ENCODE peak calls at places on chromosomes 5 and 9, in seven cellular contexts. W is cardiac muscle cell, D is mesendoderm, H is SJCRH30, Z is IMR-90, X is K562, S is adipocyte. T is an unnamed sample.
A peak's percentile ranks its signal among the peaks of the same experiment; 100 is the strongest.

GRCh38 chr9:8825600-8826147 is 1026.1 kb upstream of the DMAC1 start:
- DNase-seq in W (no peak), D (peak; percentile 18), H (no peak), Z (no peak), X (no peak), S (no peak), T (no peak)

GRCh38 chr5:24385617-24386016 is 259.2 kb downstream of the CDH10 start:
- DNase-seq in W (no peak), D (no peak), H (no peak), Z (no peak), X (no peak), S (no peak), T (no peak)

GRCh38 chr5:151384106-151384505 is 36.7 kb upstream of the SLC36A2 start:
- DNase-seq in W (no peak), D (no peak), H (no peak), Z (peak; percentile 5), X (no peak), S (no peak), T (no peak)

GRCh38 chr5:112787896-112788295 is 50.2 kb downstream of the APC start:
- DNase-seq in W (no peak), D (no peak), H (no peak), Z (peak; percentile 52), X (no peak), S (no peak), T (no peak)

GRCh38 chr5:103347729-103348128 is 89.2 kb downstream of the MACIR start:
- DNase-seq in W (no peak), D (peak; percentile 75), H (peak; percentile 22), Z (no peak), X (no peak), S (no peak), T (no peak)

GRCh38 chr9:4927701-4928100 is 57.4 kb upstream of the JAK2 start:
- DNase-seq in W (no peak), D (no peak), H (no peak), Z (no peak), X (no peak), S (peak; percentile 58), T (no peak)

GRCh38 chr5:34897646-34898045 is 17.7 kb downstream of the RAD1 start:
- DNase-seq in W (no peak), D (no peak), H (no peak), Z (no peak), X (no peak), S (peak; percentile 63), T (no peak)

GRCh38 chr9:113895526-113895925 is 19.4 kb downstream of the ZNF618 start:
- DNase-seq in W (no peak), D (no peak), H (no peak), Z (peak; percentile 47), X (no peak), S (peak; percentile 78), T (no peak)

GRCh38 chr5:77483662-77484061 is 8.5 kb downstream of the WDR41 start:
- DNase-seq in W (no peak), D (no peak), H (no peak), Z (no peak), X (no peak), S (no peak), T (no peak)

GRCh38 chr5:40877371-40877988 is 31.8 kb upstream of the C7 start:
- DNase-seq in W (no peak), D (no peak), H (no peak), Z (no peak), X (no peak), S (no peak), T (no peak)

GRCh38 chr9:131258186-131258585 is 18.1 kb downstream of the FAM78A start:
- DNase-seq in W (no peak), D (no peak), H (no peak), Z (no peak), X (peak; percentile 49), S (no peak), T (no peak)

GRCh38 chr5:54860321-54860720 is 125.1 kb downstream of the ESM1 start:
- DNase-seq in W (no peak), D (no peak), H (no peak), Z (no peak), X (no peak), S (no peak), T (no peak)

GRCh38 chr5:122101636-122102285 is 23.7 kb upstream of the LOX start:
- DNase-seq in W (peak; percentile 55), D (peak; percentile 28), H (peak; percentile 47), Z (peak; percentile 79), X (peak; percentile 29), S (peak; percentile 91), T (no peak)

GRCh38 chr9:94586814-94587213 is 6.8 kb downstream of the FBP2 start:
- DNase-seq in W (no peak), D (no peak), H (no peak), Z (peak; percentile 36), X (no peak), S (peak; percentile 37), T (no peak)

GRCh38 chr9:70020217-70020616 is 23.4 kb upstream of the MAMDC2 start:
- DNase-seq in W (no peak), D (peak; percentile 25), H (no peak), Z (no peak), X (no peak), S (no peak), T (no peak)

GRCh38 chr5:174327317-174327864 is 281.9 kb downstream of the NSG2 start:
- DNase-seq in W (peak; percentile 95), D (peak; percentile 95), H (peak; percentile 93), Z (peak; percentile 69), X (peak; percentile 82), S (peak; percentile 88), T (no peak)

GRCh38 chr5:147633173-147633572 is 123.3 kb upstream of the DPYSL3 start:
- DNase-seq in W (no peak), D (no peak), H (no peak), Z (no peak), X (no peak), S (no peak), T (no peak)

GRCh38 chr5:17381926-17382325 is 116.1 kb upstream of the TAF11L2 start:
- DNase-seq in W (no peak), D (no peak), H (no peak), Z (no peak), X (no peak), S (no peak), T (no peak)

GRCh38 chr9:79279356-79279755 is 292.4 kb upstream of the TLE4 start:
- DNase-seq in W (no peak), D (no peak), H (no peak), Z (no peak), X (no peak), S (no peak), T (no peak)

GRCh38 chr5:59187772-59188347 is 605.0 kb downstream of the RAB3C start:
- DNase-seq in W (no peak), D (no peak), H (peak; percentile 25), Z (peak; percentile 72), X (no peak), S (no peak), T (no peak)

GRCh38 chr5:74500037-74500917 is 140.3 kb downstream of the ENC1 start:
- DNase-seq in W (no peak), D (peak; percentile 42), H (peak; percentile 94), Z (no peak), X (no peak), S (no peak), T (no peak)

GRCh38 chr9:12882430-12882829 is 107.6 kb downstream of the LURAP1L start:
- DNase-seq in W (no peak), D (no peak), H (no peak), Z (peak; percentile 72), X (no peak), S (peak; percentile 84), T (no peak)

GRCh38 chr5:143862260-143862659 is 50.3 kb downstream of the HMHB1 start:
- DNase-seq in W (no peak), D (no peak), H (no peak), Z (no peak), X (no peak), S (no peak), T (no peak)

GRCh38 chr5:150492621-150493020 is 15.3 kb upstream of the NDST1 start:
- DNase-seq in W (no peak), D (no peak), H (no peak), Z (peak; percentile 87), X (no peak), S (peak; percentile 70), T (no peak)

GRCh38 chr9:100427366-100428263 is 672 bp downstream of the MSANTD3 start:
- DNase-seq in W (peak; percentile 73), D (peak; percentile 85), H (peak; percentile 80), Z (peak; percentile 70), X (peak; percentile 50), S (peak; percentile 75), T (no peak)

DNA sequence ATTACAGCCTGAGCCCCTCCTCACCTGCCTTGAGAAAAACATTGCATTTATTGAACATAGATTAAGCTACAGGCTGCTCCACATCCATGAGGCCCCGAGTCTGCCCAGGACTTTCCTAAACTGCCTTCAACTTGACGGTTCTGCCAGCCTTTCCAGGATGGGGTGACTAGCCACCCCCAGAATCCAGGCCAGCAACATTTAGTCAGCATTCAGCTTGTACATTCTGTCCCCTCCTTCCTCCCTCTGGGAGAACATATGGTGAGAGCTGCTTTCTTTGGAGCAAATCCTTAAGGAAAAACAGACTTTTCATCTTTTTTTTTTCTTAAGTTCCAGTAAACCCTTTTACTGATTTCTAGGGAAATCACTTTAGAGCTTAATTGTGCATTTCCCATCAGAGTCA is 145.8 kb downstream of the HSD17B3 start:
- DNase-seq in W (no peak), D (no peak), H (no peak), Z (no peak), X (no peak), S (no peak), T (no peak)
- H3K4me1 ChIP-seq in W (peaks cover 9% of the 10 kb centered on the region), D (no peaks in the 10 kb centered on the region), H (peaks cover 21% of the 10 kb centered on the region), Z (no peaks in the 10 kb centered on the region), X (no peaks in the 10 kb centered on the region), S (peaks cover 10% of the 10 kb centered on the region), T (peaks cover 19% of the 10 kb centered on the region)

DNA sequence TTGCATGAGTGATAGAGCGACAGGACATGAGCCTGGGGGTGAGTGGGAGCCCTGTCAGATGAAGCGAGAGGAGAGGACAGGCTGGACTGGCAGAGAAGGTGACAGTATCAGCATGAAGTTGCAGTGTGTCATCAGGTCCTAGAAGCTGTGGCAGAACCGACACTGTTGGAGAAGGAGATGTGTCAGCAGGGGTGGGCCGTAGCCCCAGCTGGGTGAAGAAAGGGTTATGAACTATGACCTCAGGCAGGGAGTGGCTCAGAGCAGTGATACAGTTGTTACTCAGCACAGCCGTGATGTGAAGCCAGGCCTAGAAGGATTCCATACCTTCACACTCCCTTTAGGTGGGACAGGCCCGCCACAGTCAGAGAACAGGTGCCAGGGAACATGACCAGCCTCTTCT is 7.6 kb downstream of the PCYOX1L start:
- DNase-seq in W (no peak), D (no peak), H (no peak), Z (no peak), X (peak; percentile 66), S (no peak), T (no peak)
- H3K4me1 ChIP-seq in W (no peaks in the 10 kb centered on the region), D (no peaks in the 10 kb centered on the region), H (no peaks in the 10 kb centered on the region), Z (peaks cover 2% of the 10 kb centered on the region), X (peaks cover 25% of the 10 kb centered on the region), S (no peaks in the 10 kb centered on the region), T (peaks cover 12% of the 10 kb centered on the region)

DNA sequence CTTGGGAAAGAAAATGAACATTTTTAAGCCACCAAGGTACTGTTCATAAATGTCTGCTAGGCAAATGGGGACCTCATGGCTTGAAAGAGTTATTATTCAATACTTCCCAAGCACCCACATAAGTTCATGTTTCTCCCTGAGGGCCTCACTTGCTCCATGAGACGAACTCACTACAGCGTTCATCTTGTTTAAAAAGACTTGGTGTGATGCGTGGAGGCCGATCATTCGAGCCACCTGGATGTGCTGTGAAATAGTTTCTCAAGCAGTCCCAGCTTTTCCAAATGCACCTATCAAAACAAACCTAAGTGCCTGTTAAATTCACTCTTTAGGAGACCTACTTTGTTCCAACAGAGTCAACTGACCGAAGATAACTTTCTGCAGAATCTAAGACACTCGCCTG is 103.2 kb downstream of the LHFPL2 start:
- DNase-seq in W (no peak), D (no peak), H (no peak), Z (no peak), X (no peak), S (no peak), T (peak; percentile 60)
- H3K4me1 ChIP-seq in W (peaks cover 76% of the 10 kb centered on the region), D (peaks cover 4% of the 10 kb centered on the region), H (no peaks in the 10 kb centered on the region), Z (peaks cover 32% of the 10 kb centered on the region), X (no peaks in the 10 kb centered on the region), S (peaks cover 63% of the 10 kb centered on the region), T (peaks cover 48% of the 10 kb centered on the region)

GRCh38 chr5:15037247-15037908 is 165.8 kb upstream of the ANKH start:
- DNase-seq in W (no peak), D (no peak), H (no peak), Z (no peak), X (no peak), S (no peak), T (no peak)
- H3K4me1 ChIP-seq in W (no peaks in the 10 kb centered on the region), D (no peaks in the 10 kb centered on the region), H (no peaks in the 10 kb centered on the region), Z (no peaks in the 10 kb centered on the region), X (no peaks in the 10 kb centered on the region), S (no peaks in the 10 kb centered on the region), T (no peaks in the 10 kb centered on the region)